ENCODE peak calls at places on chromosome 22, in six cellular contexts. C, G, Q, P, S and E are unnamed samples.

GRCh38 chr22:22576244-22576988 is 17.4 kb upstream of the PRAME start:
- DNase-seq in S (no peak), Q (no peak), P (no peak), C (peak; percentile 43), G (peak; percentile 51), E (no peak)

GRCh38 chr22:43477966-43478365 is 66.2 kb downstream of the MPPED1 start:
- DNase-seq in Q (no peak), C (no peak), P (no peak), G (no peak), S (no peak), E (no peak)

GRCh38 chr22:40525250-40525884 is 111.2 kb downstream of the MRTFA start:
- DNase-seq in P (no peak), G (peak; percentile 58), Q (peak; percentile 39), C (peak; percentile 69), S (no peak), E (peak; percentile 52)

GRCh38 chr22:31039393-31039792 is 41.7 kb upstream of the SMTN start:
- DNase-seq in G (no peak), P (peak; percentile 71), C (peak; percentile 88), S (no peak), Q (no peak), E (no peak)

GRCh38 chr22:36775589-36775965 is 342 bp downstream of the IFT27 start:
- DNase-seq in C (peak; percentile 5), G (peak; percentile 53), Q (peak; percentile 49), S (peak; percentile 85), P (no peak), E (no peak)

GRCh38 chr22:42066937-42067336 is 3.7 kb downstream of the NAGA start:
- DNase-seq in Q (no peak), G (no peak), C (no peak), P (no peak), S (peak; percentile 46), E (no peak)

GRCh38 chr22:26481112-26481693 is 2.4 kb downstream of the HPS4 start:
- DNase-seq in P (no peak), G (no peak), C (no peak), Q (no peak), S (no peak), E (no peak)

GRCh38 chr22:39570226-39570625 is 327 bp upstream of the CACNA1I start:
- DNase-seq in S (no peak), C (no peak), P (no peak), G (no peak), Q (no peak), E (no peak)

GRCh38 chr22:26398741-26399153 is 30.3 kb upstream of the ASPHD2 start:
- DNase-seq in C (peak; percentile 70), P (peak; percentile 8), G (peak; percentile 42), Q (peak; percentile 73), S (no peak), E (peak; percentile 26)

GRCh38 chr22:29979645-29980303 is 96.8 kb downstream of the MTMR3 start:
- DNase-seq in C (no peak), P (no peak), S (no peak), G (no peak), Q (no peak), E (no peak)

GRCh38 chr22:23621082-23621780 is 10.9 kb downstream of the DRICH1 start:
- DNase-seq in P (no peak), G (no peak), S (no peak), C (no peak), Q (peak; percentile 6), E (no peak)

GRCh38 chr22:43270314-43270908 is 72.8 kb downstream of the SCUBE1 start:
- DNase-seq in C (no peak), S (no peak), Q (no peak), P (no peak), G (no peak), E (no peak)

GRCh38 chr22:23237201-23237798 is 57.0 kb downstream of the BCR start:
- DNase-seq in P (peak; percentile 41), C (peak; percentile 67), S (no peak), G (peak; percentile 52), Q (no peak), E (no peak)

GRCh38 chr22:23520875-23521441 is 59.1 kb downstream of the IGLL1 start:
- DNase-seq in Q (no peak), P (no peak), S (peak; percentile 83), G (peak; percentile 19), C (peak; percentile 33), E (no peak)

GRCh38 chr22:42892571-42893316 is 35.7 kb upstream of the ARFGAP3 start:
- DNase-seq in P (no peak), C (no peak), Q (no peak), G (peak; percentile 80), S (no peak), E (no peak)

GRCh38 chr22:35615156-35615555 is 2.0 kb downstream of the MB start:
- DNase-seq in Q (no peak), C (peak; percentile 19), G (no peak), S (no peak), P (no peak), E (no peak)

GRCh38 chr22:26161746-26162145 is 7.5 kb upstream of the SEZ6L start:
- DNase-seq in Q (no peak), P (no peak), S (no peak), C (no peak), G (no peak), E (no peak)

GRCh38 chr22:40797427-40797826 is 21.7 kb downstream of the SLC25A17 start:
- DNase-seq in G (no peak), S (no peak), Q (no peak), C (peak; percentile 38), P (peak; percentile 15), E (no peak)

GRCh38 chr22:33922268-33922667 is 2.0 kb upstream of the LARGE1 start:
- DNase-seq in G (peak; percentile 34), P (no peak), S (peak; percentile 69), Q (peak; percentile 79), C (peak; percentile 32), E (no peak)

GRCh38 chr22:24410110-24410856 is 17.1 kb upstream of the ADORA2A start:
- DNase-seq in Q (no peak), S (no peak), C (peak; percentile 61), G (no peak), P (no peak), E (no peak)

DNA sequence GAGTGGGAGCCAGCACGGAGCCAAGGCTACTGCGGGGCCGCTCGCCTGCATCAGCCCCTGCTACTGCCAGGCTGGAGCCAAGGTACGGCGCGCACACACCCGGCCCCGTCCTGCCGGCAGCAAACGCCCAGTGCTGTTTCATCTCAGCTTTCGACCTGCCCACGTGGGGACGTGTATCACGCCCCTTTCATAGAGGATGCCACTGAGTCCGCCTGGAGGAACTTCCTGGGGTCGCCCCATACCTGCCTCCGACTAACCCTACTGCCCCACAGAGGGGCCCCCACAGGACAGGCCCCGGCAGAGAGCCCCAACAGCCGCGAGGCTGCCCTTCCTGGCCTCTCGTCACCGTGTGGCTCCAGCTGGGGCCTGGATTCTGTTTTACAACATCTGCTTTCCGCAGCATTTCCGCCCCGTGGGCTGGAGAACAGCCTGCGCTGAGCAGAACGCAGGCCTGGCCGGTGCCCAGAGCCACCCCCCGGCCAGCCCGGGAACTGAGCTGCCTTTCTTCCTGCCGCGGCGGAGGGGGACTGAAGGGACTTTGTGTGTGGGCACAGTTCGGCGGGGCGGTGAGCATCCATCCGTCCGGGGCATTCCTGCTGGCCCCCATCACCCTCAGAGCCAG is 22.9 kb upstream of the ARHGAP8 start:
- DNase-seq in C (peak; percentile 70), P (no peak), G (no peak), Q (no peak), S (peak; percentile 87), E (no peak)
- H3K9me3 ChIP-seq in C (no peaks in the 10 kb centered on the region), P (peaks cover 7% of the 10 kb centered on the region), G (no peaks in the 10 kb centered on the region), Q (no peaks in the 10 kb centered on the region), S (no peaks in the 10 kb centered on the region), E (no peaks in the 10 kb centered on the region)

GRCh38 chr22:48820481-48821345 is 1007.0 kb downstream of the BRD1 start:
- DNase-seq in Q (no peak), S (no peak), G (no peak), C (no peak), P (no peak), E (no peak)
- H3K9me3 ChIP-seq in Q (no peaks in the 10 kb centered on the region), S (no peaks in the 10 kb centered on the region), G (no peaks in the 10 kb centered on the region), C (no peaks in the 10 kb centered on the region), P (peaks cover 85% of the 10 kb centered on the region), E (no peaks in the 10 kb centered on the region)

DNA sequence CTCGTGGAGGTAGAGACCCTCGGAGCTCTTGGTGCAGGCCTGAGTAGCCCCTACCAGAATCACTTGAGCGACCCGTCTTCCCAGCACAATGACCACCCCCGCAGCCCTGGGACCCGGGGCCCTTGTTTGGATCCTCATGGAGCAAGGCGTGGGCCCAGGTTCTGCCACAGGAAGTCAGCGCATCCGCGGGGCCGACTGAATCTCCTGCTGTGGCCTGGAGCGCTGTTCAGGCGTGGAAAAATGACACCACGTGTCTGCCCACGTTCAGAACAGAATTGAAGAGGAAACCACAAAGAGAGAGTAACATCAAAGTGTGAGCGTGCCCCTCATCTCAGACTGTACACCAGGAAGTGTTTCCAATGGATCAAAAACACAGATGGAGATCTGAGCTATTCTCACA is 1479.2 kb downstream of the TBC1D22A start:
- DNase-seq in G (no peak), P (no peak), Q (no peak), S (no peak), C (no peak), E (no peak)
- H3K9me3 ChIP-seq in G (no peaks in the 10 kb centered on the region), P (peaks cover 91% of the 10 kb centered on the region), Q (no peaks in the 10 kb centered on the region), S (no peaks in the 10 kb centered on the region), C (no peaks in the 10 kb centered on the region), E (no peaks in the 10 kb centered on the region)

DNA sequence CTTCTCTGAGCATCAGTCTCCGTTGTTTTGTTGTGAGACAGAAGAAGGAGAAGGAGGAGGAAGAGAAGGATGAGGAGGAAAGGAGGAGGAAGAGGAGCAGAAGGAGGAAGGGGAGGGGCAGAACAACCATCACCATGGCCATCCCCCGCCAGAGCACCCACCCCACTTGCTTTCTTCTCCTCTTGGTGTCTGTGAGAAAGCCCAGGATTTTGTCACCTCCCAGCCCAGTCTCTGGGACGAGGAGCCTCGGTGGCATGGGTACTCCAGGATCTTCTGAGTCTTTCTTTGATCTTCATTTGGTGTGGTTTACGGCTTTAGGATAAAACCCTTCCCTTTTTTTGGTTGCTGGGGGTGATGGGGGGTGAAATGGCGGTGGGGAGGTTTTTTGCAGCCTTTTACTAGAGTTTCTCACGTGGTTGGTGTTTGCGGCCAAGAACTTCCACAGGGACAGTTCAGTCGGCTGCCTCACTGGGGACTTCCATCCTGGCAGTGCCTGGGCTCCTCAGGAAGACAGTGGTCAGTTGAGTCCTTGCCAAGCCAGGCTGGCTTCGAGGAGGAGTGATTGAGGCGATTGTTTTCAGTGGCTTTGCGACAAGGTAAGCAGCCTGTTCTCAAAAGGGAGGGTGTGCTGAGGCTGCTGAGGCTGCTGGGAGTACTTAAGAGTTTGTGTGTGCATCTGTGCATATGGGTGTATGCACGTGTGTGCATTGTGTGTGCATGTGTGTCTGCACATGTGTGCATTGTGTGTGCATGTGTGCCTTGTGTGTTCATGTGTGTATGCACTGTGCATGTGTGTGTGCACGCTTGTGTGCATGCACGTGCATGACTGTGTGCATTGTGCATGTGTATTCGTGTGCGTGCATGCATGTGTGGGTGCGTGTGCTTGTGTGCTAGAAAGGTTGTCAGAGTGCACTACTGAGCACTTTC is 567.5 kb downstream of the TBC1D22A start:
- DNase-seq in S (no peak), P (no peak), Q (no peak), C (no peak), G (no peak), E (no peak)
- H3K9me3 ChIP-seq in S (peaks cover 7% of the 10 kb centered on the region), P (peaks cover 16% of the 10 kb centered on the region), Q (no peaks in the 10 kb centered on the region), C (no peaks in the 10 kb centered on the region), G (no peaks in the 10 kb centered on the region), E (no peaks in the 10 kb centered on the region)

GRCh38 chr22:49166211-49166610 is 661.5 kb downstream of the BRD1 start:
- DNase-seq in C (no peak), Q (no peak), P (no peak), G (no peak), S (peak; percentile 42), E (no peak)
- H3K9me3 ChIP-seq in C (no peaks in the 10 kb centered on the region), Q (no peaks in the 10 kb centered on the region), P (peaks cover 85% of the 10 kb centered on the region), G (no peaks in the 10 kb centered on the region), S (no peaks in the 10 kb centered on the region), E (no peaks in the 10 kb centered on the region)